ENCODE peak calls at places on chromosomes 6 and 20, in six cellular contexts. U is HFF-Myc; S is activated effector memory CD4-positive, alpha-beta T cell treated with Interleukin-2 at 50 U/mL for 16 hours; M is NCI-H1105; O is breast epithelium; X is AG08396. H is an unnamed sample.

GRCh38 chr20:45235995-45236394 is 14.8 kb downstream of the SEMG2 start:
- DNase-seq in U (no peak), S (no peak), M (no peak), X (no peak), O (no peak), H (no peak)

GRCh38 chr6:96301781-96302180 is 219.8 kb upstream of the UFL1 start:
- DNase-seq in X (no peak), S (no peak), U (no peak), O (no peak), M (no peak), H (no peak)

GRCh38 chr6:160991411-160992322 is at the start of gene MAP3K4:
- DNase-seq in M (peak), S (peak), U (no peak), O (peak), X (peak), H (peak)

GRCh38 chr20:36624068-36624813 is 18.7 kb downstream of the RAB5IF start:
- DNase-seq in X (no peak), O (no peak), S (no peak), U (no peak), M (no peak), H (no peak)

GRCh38 chr6:142883011-142883410 is 62.0 kb downstream of the HIVEP2 start:
- DNase-seq in M (no peak), U (no peak), X (no peak), O (no peak), S (no peak), H (no peak)

GRCh38 chr20:23641936-23642751 is 4.4 kb upstream of the CST3 start:
- DNase-seq in M (no peak), U (peak), S (no peak), O (no peak), X (peak), H (peak)

GRCh38 chr6:35139924-35140524 is 1.1 kb downstream of the TCP11 start:
- DNase-seq in O (no peak), M (peak), U (peak), X (peak), S (no peak), H (peak)

GRCh38 chr6:5078121-5078695 is 6.9 kb upstream of the PPP1R3G start:
- DNase-seq in S (no peak), M (no peak), O (no peak), X (no peak), U (no peak), H (no peak)

GRCh38 chr6:80165143-80165542 is 58.7 kb downstream of the BCKDHB start:
- DNase-seq in M (no peak), X (no peak), U (no peak), S (no peak), O (no peak), H (no peak)

GRCh38 chr20:62724692-62725595 is 16.3 kb downstream of the NTSR1 start:
- DNase-seq in X (no peak), U (no peak), M (no peak), S (no peak), O (no peak), H (peak)

GRCh38 chr6:26216886-26217713 is 129.9 kb downstream of the HFE start:
- DNase-seq in U (no peak), X (peak), M (peak), O (peak), S (peak), H (peak)

GRCh38 chr20:23200914-23201313 is 114.8 kb upstream of the CD93 start:
- DNase-seq in U (no peak), S (no peak), X (no peak), M (no peak), O (no peak), H (no peak)

GRCh38 chr6:169398342-169399105 is 144.9 kb upstream of the THBS2 start:
- DNase-seq in U (no peak), S (no peak), M (no peak), X (no peak), O (no peak), H (no peak)

GRCh38 chr20:10357974-10358373 is 76.0 kb downstream of the MKKS start:
- DNase-seq in O (no peak), U (no peak), X (no peak), M (no peak), S (no peak), H (no peak)

GRCh38 chr6:143117108-143117507 is 56.4 kb downstream of the AIG1 start:
- DNase-seq in S (no peak), M (no peak), U (no peak), O (no peak), X (no peak), H (no peak)

GRCh38 chr20:40279390-40279789 is 409.6 kb downstream of the MAFB start:
- DNase-seq in U (peak), X (peak), S (no peak), O (no peak), M (no peak), H (peak)

GRCh38 chr20:51506527-51507356 is 35.8 kb downstream of the NFATC2 start:
- DNase-seq in U (no peak), S (no peak), M (no peak), X (no peak), O (no peak), H (no peak)

GRCh38 chr6:140541288-140541687 is 1166.8 kb upstream of the CITED2 start:
- DNase-seq in O (no peak), M (no peak), S (no peak), U (peak), X (no peak), H (no peak)

GRCh38 chr6:4078830-4079471 is at the start of gene FAM217A:
- DNase-seq in O (no peak), S (no peak), M (no peak), U (no peak), X (no peak), H (no peak)

GRCh38 chr6:23244300-23244699 is 674.9 kb downstream of the HDGFL1 start:
- DNase-seq in U (no peak), S (no peak), X (peak), M (no peak), O (no peak), H (no peak)